ENCODE peak calls at places on chromosomes 7 and 10, in five cellular contexts. R, B, C, X and Y are unnamed samples.

GRCh38 chr7:101156866-101157589 is 2.8 kb downstream of the AP1S1 start:
- DNase-seq in C (no peak), X (no peak), B (no peak), R (no peak), Y (no peak)

GRCh38 chr7:116399808-116400207 is 99.7 kb upstream of the CAV2 start:
- DNase-seq in R (no peak), X (no peak), C (no peak), B (no peak), Y (no peak)

GRCh38 chr10:65350619-65351018 is 1575.2 kb upstream of the LRRTM3 start:
- DNase-seq in X (no peak), R (no peak), B (no peak), C (no peak), Y (no peak)

GRCh38 chr7:43764039-43764789 is 5.7 kb downstream of the BLVRA start:
- DNase-seq in C (peak; percentile 58), R (no peak), B (no peak), X (no peak), Y (peak; percentile 28)

GRCh38 chr7:45654341-45654740 is 80.2 kb downstream of the ADCY1 start:
- DNase-seq in R (no peak), X (no peak), B (no peak), C (no peak), Y (no peak)

GRCh38 chr10:78687616-78688015 is 381.1 kb upstream of the ZMIZ1 start:
- DNase-seq in B (no peak), R (no peak), C (no peak), X (no peak), Y (no peak)

GRCh38 chr7:40644454-40645188 is 509.8 kb downstream of the SUGCT start:
- DNase-seq in C (no peak), X (no peak), B (no peak), R (no peak), Y (no peak)

GRCh38 chr7:44846816-44847508 is 925 bp downstream of the H2AZ2 start:
- DNase-seq in C (no peak), R (no peak), B (no peak), X (no peak), Y (no peak)

GRCh38 chr10:77357611-77358010 is 280.0 kb downstream of the KCNMA1 start:
- DNase-seq in R (no peak), B (no peak), X (no peak), C (no peak), Y (no peak)

DNA sequence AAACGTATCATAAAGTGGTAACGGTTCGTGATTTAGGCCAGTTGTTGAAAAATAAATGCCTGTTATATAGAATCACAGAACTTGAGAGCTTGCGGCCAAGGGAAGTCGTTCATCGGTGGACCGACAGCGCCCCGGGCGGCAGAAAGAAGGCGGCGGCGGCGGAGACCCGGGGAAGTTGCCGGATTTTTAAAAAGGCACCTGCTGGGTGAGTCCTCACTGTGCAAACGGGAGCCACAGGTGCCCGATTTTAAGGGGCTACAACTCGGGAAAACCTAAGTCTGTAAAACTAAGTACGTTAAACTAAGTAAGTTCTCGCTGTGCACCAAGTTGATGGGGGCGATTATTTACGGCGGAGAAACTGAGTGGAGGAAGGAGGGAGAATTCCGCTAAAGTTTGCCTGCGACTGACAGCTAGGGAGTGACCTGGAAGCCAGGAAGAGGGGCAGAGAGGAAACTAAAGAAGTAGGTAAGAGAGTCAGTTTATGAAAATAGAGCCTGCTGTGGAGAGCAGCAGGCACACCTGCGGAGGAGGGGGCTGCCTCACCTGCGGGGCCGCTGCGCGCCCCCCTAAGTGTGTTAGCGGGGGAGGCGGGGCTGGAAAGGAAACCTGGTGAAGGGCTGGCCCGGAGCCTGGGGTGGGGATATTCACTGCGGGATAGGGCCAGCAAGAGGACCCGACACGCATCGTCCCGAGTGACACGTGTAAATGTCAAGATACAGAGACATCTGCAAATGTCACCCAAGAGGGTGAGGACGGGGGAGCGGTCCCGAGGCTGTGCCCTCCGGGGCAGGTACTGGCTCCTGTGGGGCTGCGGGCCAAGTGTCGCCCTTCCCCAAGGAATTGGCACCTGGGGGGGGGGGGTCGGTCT is 1.0 kb downstream of the ADAM12 start:
- DNase-seq in X (no peak), B (peak; percentile 35), R (peak; percentile 83), C (no peak), Y (no peak)
- TF ChIP-seq SUZ12 in X (no peak), B (no peak), R (no peak), C (no peak), Y (peak; percentile 17)

DNA sequence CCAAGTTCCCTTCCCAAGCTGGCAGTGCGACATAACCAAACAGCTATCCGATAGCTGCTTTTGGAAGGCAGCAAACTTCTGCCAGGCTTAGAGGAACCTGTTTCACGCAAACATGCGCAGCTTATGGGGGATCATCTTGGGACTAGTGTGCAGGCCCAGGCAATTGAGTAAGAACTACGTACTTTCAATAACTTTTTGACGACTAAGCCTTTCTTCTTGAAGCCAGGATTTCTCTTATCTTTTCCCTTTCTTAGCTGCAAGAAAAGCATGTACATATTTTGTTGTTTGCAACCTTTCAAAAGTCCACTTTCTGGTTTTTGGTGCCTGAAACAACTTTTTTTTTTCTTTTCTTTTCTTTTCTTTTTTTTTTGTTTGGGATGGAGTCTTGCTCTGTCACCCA is 28.7 kb upstream of the SEPHS1 start:
- DNase-seq in C (no peak), X (no peak), B (no peak), R (no peak), Y (no peak)
- TF ChIP-seq SUZ12 in C (no peak), X (no peak), B (no peak), R (no peak), Y (no peak)

GRCh38 chr7:56063500-56063881 is 595 bp upstream of the SUMF2 start:
- DNase-seq in X (no peak), C (peak; percentile 54), B (no peak), R (no peak), Y (no peak)

GRCh38 chr7:56063882-56064625 is at the start of gene SUMF2:
- DNase-seq in R (peak; percentile 94), C (peak; percentile 83), B (peak; percentile 94), X (peak; percentile 78), Y (peak; percentile 93)

DNA sequence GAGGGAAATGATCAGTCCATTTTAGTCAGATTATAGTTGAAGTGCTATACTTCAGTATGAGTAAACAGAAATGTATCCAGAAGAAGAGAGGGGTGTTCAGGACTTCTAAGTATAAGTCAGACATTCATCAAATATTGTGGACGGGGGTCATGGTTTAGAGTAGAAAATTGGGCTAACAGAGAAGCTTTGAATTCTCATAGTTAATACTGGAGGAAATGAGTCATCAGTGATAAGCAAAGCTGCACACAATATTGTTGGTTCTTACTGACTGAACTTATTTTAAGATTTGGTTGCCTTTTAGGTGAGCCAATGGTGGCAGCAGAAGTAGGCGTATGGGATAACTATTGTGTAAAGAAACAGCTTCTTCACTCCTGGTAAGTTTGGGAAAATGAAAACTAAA is 1.7 kb upstream of the SUMF2 start:
- DNase-seq in C (peak; percentile 71), R (no peak), B (no peak), X (no peak), Y (no peak)
- TF ChIP-seq SUZ12 in C (no peak), R (no peak), B (no peak), X (no peak), Y (no peak)

GRCh38 chr10:43885252-43885651 is 236.6 kb upstream of the ZNF32 start:
- DNase-seq in B (no peak), R (no peak), C (no peak), X (no peak), Y (no peak)

GRCh38 chr10:43888551-43888950 is 239.9 kb upstream of the ZNF32 start:
- DNase-seq in B (no peak), C (no peak), X (no peak), R (no peak), Y (no peak)

GRCh38 chr10:43885842-43886241 is 237.2 kb upstream of the ZNF32 start:
- DNase-seq in X (no peak), C (no peak), B (no peak), R (no peak), Y (peak; percentile 51)

GRCh38 chr10:43881657-43882056 is 233.0 kb upstream of the ZNF32 start:
- DNase-seq in R (no peak), B (no peak), C (no peak), X (no peak), Y (no peak)

DNA sequence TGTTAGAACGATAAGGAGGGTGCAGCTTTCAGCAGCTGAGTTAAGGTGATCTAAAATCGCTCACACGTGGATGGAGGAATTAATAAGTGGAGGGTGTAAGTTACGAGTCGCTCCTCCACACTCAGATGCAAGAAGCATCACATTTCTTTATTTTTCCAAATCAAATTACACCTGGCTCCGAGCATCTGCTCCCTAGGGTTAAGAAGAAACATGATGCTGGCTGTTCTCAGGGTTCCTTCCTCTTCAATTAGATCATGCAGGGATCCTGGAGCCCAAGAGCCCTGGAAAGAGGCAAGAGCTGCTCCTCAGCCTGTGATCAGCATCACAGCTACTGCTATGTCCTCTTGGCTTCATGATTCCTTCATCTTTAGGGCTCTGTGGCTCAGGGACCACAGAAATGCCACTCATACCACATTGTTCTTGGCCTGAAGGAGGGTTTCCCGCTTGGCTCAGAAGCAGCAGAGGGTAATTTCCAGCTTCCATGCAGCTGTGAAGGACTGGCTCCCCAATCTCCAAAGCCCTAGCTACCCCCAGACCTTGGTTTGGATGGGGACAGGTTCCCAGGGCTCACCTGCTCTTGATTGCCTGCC is 235.9 kb upstream of the ZNF32 start:
- DNase-seq in X (no peak), B (no peak), R (no peak), C (no peak), Y (no peak)
- TF ChIP-seq SUZ12 in X (no peak), B (no peak), R (no peak), C (no peak), Y (no peak)

GRCh38 chr7:131325179-131325840 is 2.4 kb upstream of the MKLN1 start:
- DNase-seq in R (no peak), X (no peak), B (no peak), C (peak; percentile 61), Y (no peak)
- TF ChIP-seq SUZ12 in R (no peak), X (no peak), B (no peak), C (no peak), Y (no peak)

GRCh38 chr10:102965455-102965854 is 47.4 kb downstream of the CNNM2 start:
- DNase-seq in X (no peak), B (no peak), R (no peak), C (no peak), Y (no peak)

GRCh38 chr10:102962259-102962658 is 44.2 kb downstream of the CNNM2 start:
- DNase-seq in R (no peak), C (no peak), X (no peak), B (no peak), Y (no peak)

GRCh38 chr10:102960158-102960557 is 42.1 kb downstream of the CNNM2 start:
- DNase-seq in R (no peak), B (no peak), C (no peak), X (no peak), Y (no peak)

GRCh38 chr10:102964713-102965112 is 46.6 kb downstream of the CNNM2 start:
- DNase-seq in C (no peak), X (no peak), B (no peak), R (no peak), Y (no peak)

GRCh38 chr10:102963237-102963886 is 45.3 kb downstream of the CNNM2 start:
- DNase-seq in B (no peak), X (no peak), R (no peak), C (no peak), Y (no peak)
- TF ChIP-seq SUZ12 in B (no peak), X (no peak), R (no peak), C (no peak), Y (no peak)

GRCh38 chr10:11189581-11190376 is 172.1 kb downstream of the CELF2 start:
- DNase-seq in C (no peak), R (no peak), B (no peak), X (no peak), Y (no peak)
- TF ChIP-seq SUZ12 in C (no peak), R (no peak), B (no peak), X (no peak), Y (no peak)